ENCODE peak calls at places on chromosomes 7 and 10, in four cellular contexts. X is cardiac muscle cell, V is testis, Y is A549. H is an unnamed sample.

GRCh38 chr7:23467281-23467680 is 3.0 kb downstream of the IGF2BP3 start:
- DNase-seq in X (no peak), Y (no peak), V (no peak), H (no peak)

GRCh38 chr10:7788640-7789335 is 811 bp downstream of the ATP5F1C start:
- DNase-seq in X (peak), V (peak), Y (no peak), H (peak)

GRCh38 chr7:94289071-94289470 is 105.6 kb upstream of the COL1A2 start:
- DNase-seq in V (peak), Y (peak), X (peak), H (peak)

GRCh38 chr7:1853619-1854520 is 183.8 kb downstream of the ELFN1 start:
- DNase-seq in Y (no peak), V (no peak), X (no peak), H (no peak)

GRCh38 chr10:3179174-3179573 is 6.6 kb upstream of the PITRM1 start:
- DNase-seq in V (no peak), X (peak), Y (no peak), H (no peak)

GRCh38 chr7:77831953-77832352 is 33.4 kb downstream of the PHTF2 start:
- DNase-seq in Y (no peak), V (no peak), X (no peak), H (no peak)

GRCh38 chr10:46552526-46553237 is 3.8 kb downstream of the GPRIN2 start:
- DNase-seq in Y (no peak), X (no peak), V (peak), H (no peak)

GRCh38 chr7:151693140-151693539 is 173.4 kb upstream of the RHEB start:
- DNase-seq in V (no peak), Y (no peak), X (no peak), H (no peak)

GRCh38 chr7:146772581-146772980 is 656.0 kb downstream of the CNTNAP2 start:
- DNase-seq in V (no peak), Y (no peak), X (no peak), H (no peak)

GRCh38 chr10:103800789-103801540 is 54.4 kb downstream of the SH3PXD2A start:
- DNase-seq in Y (no peak), X (no peak), V (peak), H (no peak)

GRCh38 chr10:35910234-35910633 is 268.1 kb upstream of the FZD8 start:
- DNase-seq in V (no peak), X (peak), Y (no peak), H (peak)

GRCh38 chr10:22315455-22316285 is 518 bp upstream of the COMMD3 start:
- DNase-seq in Y (peak), X (no peak), V (no peak), H (no peak)

GRCh38 chr7:151137841-151138540 is 29.5 kb downstream of the GBX1 start:
- DNase-seq in V (no peak), Y (no peak), X (no peak), H (no peak)

GRCh38 chr10:102612964-102613275 is 31.4 kb upstream of the TRIM8 start:
- DNase-seq in Y (no peak), X (no peak), V (no peak), H (no peak)

GRCh38 chr10:114708717-114709352 is 50.8 kb upstream of the ABLIM1 start:
- DNase-seq in V (no peak), X (peak), Y (peak), H (peak)

GRCh38 chr10:48634198-48634983 is 29.5 kb upstream of the ARHGAP22 start:
- DNase-seq in X (peak), V (peak), Y (no peak), H (peak)

GRCh38 chr7:48112431-48113165 is 23.5 kb downstream of the UPP1 start:
- DNase-seq in V (no peak), Y (no peak), X (no peak), H (peak)

GRCh38 chr7:128737867-128738390 is 1.2 kb upstream of the CALU start:
- DNase-seq in X (peak), V (no peak), Y (peak), H (peak)

GRCh38 chr10:28873540-28873939 is 196.2 kb downstream of the BAMBI start:
- DNase-seq in X (no peak), V (no peak), Y (no peak), H (no peak)

GRCh38 chr7:16078076-16078952 is 343.0 kb downstream of the CRPPA start:
- DNase-seq in V (peak), X (peak), Y (peak), H (peak)

GRCh38 chr7:140767418-140767817 is 70.9 kb downstream of the NDUFB2 start:
- DNase-seq in V (no peak), Y (no peak), X (no peak), H (no peak)

GRCh38 chr7:28570113-28570969 is 158.0 kb downstream of the CREB5 start:
- DNase-seq in Y (no peak), X (no peak), V (no peak), H (no peak)

GRCh38 chr10:29355436-29355991 is 66.6 kb downstream of the LYZL1 start:
- DNase-seq in Y (no peak), X (no peak), V (no peak), H (no peak)

GRCh38 chr10:82874671-82875070 is 999.7 kb downstream of the NRG3 start:
- DNase-seq in V (no peak), X (no peak), Y (no peak), H (peak)

GRCh38 chr7:134827889-134828288 is 48.5 kb downstream of the CALD1 start:
- DNase-seq in V (no peak), X (peak), Y (no peak), H (peak)

GRCh38 chr10:34696423-34696822 is 118.7 kb downstream of the PARD3 start:
- DNase-seq in V (no peak), Y (peak), X (peak), H (peak)

GRCh38 chr10:42548254-42548653 is 90.1 kb downstream of the ZNF33B start:
- DNase-seq in Y (no peak), X (no peak), V (no peak), H (no peak)

GRCh38 chr7:123041085-123041484 is 45.6 kb upstream of the TAS2R16 start:
- DNase-seq in X (peak), V (no peak), Y (no peak), H (peak)

GRCh38 chr10:101939718-101940117 is 96.1 kb upstream of the KCNIP2 start:
- DNase-seq in V (no peak), Y (no peak), X (peak), H (no peak)

GRCh38 chr10:97180367-97180763 is 5.4 kb downstream of the SLIT1 start:
- DNase-seq in Y (no peak), V (no peak), X (no peak), H (no peak)

GRCh38 chr10:97178074-97178473 is 7.7 kb downstream of the SLIT1 start:
- DNase-seq in V (no peak), Y (no peak), X (no peak), H (no peak)

GRCh38 chr10:97179311-97179710 is 6.4 kb downstream of the SLIT1 start:
- DNase-seq in V (no peak), X (no peak), Y (no peak), H (no peak)

GRCh38 chr10:97180986-97181385 is 4.8 kb downstream of the SLIT1 start:
- DNase-seq in Y (no peak), V (no peak), X (no peak), H (no peak)

DNA sequence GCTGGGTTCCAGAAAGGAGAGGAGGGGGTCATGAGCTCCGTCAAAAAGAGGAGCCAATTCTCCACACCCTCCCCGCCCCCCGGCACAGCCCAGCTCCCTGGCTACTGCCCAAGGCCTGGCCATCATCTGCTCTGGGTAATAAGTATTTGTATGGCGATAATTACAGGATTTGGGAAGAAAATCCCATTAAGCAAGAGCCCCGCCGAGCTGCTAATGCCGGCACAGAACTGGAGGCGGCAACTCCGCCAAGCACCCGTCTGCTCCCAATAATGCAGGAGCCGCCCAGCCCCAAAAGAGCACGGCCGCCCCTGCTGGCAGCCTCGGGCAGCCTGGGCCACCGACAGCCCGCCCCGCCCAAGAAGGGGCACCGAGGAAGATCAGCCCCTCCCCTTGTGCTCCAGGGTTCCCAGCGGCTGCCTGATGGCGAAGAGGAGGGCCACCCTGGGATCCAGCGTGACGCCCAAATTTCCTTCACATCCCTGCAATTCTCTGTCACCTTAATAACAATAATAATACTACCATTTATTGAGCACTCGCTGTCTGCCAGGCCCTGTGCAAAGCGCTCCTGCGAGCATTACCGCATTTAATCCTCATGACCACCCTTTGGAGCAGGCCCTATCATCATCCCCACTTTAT is 5.9 kb downstream of the SLIT1 start:
- DNase-seq in V (no peak), Y (no peak), X (peak), H (no peak)
- TF ChIP-seq CTCF in V (no peak), Y (no peak), X (peak), H (peak)

DNA sequence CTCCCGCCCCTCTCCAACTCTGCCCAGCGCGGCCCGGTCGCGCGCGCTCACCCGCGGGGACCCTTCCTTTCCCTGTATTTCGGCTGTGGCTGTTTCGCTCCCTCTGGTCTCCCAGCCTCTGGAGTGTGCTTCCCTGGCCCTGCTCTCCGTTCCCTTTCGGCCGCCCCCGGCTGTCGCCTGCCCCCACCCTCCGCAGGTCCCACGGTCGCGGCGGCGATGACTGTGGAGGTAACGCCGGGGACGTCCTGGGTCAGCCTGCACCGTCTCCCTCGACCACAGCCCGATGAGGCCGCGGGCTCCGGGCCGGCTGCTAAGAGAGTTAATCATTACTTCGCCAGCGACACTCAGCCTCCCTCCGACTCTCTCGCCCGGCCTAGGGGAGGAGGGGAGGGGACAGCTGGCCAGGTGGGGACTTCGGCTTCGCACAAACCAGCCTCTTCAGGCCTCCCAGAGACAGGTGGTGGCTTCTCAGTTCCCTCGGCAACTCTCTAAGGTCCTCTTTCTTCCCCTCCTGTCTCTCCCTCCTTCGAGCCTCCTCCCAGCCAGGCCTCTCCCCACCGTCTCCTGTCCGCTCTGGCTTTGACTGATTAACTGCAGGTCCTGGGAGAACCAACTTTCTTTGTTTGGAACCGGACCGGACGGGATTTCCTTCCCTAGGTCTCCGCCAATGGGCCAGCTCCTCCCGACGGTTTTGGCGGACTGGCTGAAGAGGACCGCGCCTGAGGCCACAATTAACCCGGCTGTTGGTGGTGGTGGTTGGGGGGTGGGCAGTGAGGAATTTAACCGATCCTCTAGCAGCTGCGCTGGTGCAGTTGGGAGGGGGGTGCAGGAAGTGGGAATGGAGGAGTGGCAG is 5.6 kb upstream of the PAX2 start:
- DNase-seq in V (no peak), Y (peak), X (no peak), H (no peak)
- H3K4me3 ChIP-seq in V (peak), Y (peak), X (no peak), H (no peak)

GRCh38 chr10:106981461-106981850 is 183.1 kb downstream of the SORCS1 start:
- DNase-seq in V (no peak), X (no peak), Y (no peak), H (no peak)

GRCh38 chr10:106978746-106979145 is 185.8 kb downstream of the SORCS1 start:
- DNase-seq in V (no peak), Y (no peak), X (no peak), H (no peak)

GRCh38 chr10:106982248-106982647 is 182.3 kb downstream of the SORCS1 start:
- DNase-seq in Y (no peak), V (no peak), X (no peak), H (no peak)

DNA sequence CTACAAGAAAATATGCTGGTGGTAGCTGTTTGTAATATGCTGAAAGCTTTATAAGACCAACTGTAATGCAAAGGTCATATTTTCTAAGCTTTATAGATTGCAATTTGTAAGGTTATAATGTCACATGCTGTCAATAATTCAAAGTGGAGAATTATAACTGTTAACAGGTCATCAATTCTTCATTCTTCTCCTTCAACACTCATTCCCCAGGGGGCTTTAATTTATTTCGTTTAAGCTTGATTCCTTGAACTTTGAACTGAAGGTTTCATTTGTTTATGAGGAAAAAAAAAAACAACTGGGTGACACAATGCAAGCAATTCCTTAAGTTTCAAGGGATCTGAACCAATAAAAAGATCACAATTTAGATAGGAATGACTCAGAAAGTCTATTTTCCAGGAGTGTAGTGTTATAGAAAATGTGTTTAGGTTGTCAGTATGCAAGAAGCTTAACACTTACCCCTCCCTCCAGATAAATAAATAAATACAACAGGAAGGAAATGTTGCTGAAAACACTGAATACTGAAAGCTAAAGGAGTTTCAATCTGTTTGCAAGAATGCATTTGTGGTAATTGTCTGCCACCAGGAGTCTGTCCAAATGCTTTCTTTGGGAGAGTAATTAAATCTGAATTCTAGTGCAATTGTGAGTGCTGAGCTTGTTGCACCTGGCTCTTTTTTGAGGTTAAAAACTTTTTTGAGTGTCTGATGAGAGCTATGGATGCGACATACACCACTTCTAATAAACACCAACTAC is 183.6 kb downstream of the SORCS1 start:
- DNase-seq in X (no peak), V (no peak), Y (no peak), H (no peak)
- TF ChIP-seq CTCF in X (no peak), V (no peak), Y (no peak), H (no peak)

GRCh38 chr10:128180843-128181242 is 54.6 kb upstream of the MKI67 start:
- DNase-seq in X (no peak), V (no peak), Y (no peak), H (no peak)
- H3K4me3 ChIP-seq in X (no peak), V (no peak), Y (no peak), H (no peak)

DNA sequence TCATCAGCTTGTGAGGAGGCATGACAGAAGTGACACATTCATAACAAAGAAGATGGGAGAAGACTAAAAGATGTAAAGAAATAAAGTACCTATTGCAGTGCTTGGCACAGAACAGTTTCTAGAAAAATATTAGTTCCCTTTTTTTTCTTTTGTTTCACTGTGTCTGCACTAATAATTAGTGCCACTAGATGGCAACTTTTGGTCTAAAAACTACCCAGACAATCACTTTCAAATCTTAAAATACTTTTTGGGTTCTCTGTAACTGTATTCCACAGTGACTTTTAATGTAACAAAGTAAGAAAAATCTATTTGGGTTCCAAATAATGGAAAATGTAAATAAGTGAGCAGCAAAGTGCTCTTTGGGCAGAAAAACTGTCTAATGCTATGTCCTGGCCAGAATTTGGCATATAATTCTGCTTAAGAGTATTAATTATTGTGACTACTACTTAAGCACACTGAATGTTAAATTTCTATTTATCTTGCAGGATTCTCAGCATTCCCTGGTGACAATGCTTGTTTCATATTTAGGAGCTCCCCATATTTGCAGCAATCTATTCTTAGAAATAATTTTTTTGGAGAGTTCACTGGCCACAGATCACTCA is 134.8 kb upstream of the KIF5B start:
- DNase-seq in X (peak), Y (no peak), V (no peak), H (peak)
- TF ChIP-seq CTCF in X (peak), Y (peak), V (peak), H (peak)

GRCh38 chr10:120942806-120943413 is 91.7 kb downstream of the WDR11 start:
- DNase-seq in V (peak), Y (peak), X (peak), H (peak)
- H3K4me3 ChIP-seq in V (peak), Y (no peak), X (no peak), H (no peak)

GRCh38 chr10:131475043-131475442 is 163.5 kb upstream of the TCERG1L start:
- DNase-seq in V (no peak), Y (no peak), X (no peak), H (no peak)

GRCh38 chr10:131475803-131476202 is 164.3 kb upstream of the TCERG1L start:
- DNase-seq in Y (no peak), V (no peak), X (no peak), H (no peak)

GRCh38 chr10:131474426-131474825 is 162.9 kb upstream of the TCERG1L start:
- DNase-seq in Y (no peak), V (no peak), X (no peak), H (no peak)

GRCh38 chr10:131478398-131478989 is 167.0 kb upstream of the TCERG1L start:
- DNase-seq in X (no peak), V (no peak), Y (no peak), H (no peak)

DNA sequence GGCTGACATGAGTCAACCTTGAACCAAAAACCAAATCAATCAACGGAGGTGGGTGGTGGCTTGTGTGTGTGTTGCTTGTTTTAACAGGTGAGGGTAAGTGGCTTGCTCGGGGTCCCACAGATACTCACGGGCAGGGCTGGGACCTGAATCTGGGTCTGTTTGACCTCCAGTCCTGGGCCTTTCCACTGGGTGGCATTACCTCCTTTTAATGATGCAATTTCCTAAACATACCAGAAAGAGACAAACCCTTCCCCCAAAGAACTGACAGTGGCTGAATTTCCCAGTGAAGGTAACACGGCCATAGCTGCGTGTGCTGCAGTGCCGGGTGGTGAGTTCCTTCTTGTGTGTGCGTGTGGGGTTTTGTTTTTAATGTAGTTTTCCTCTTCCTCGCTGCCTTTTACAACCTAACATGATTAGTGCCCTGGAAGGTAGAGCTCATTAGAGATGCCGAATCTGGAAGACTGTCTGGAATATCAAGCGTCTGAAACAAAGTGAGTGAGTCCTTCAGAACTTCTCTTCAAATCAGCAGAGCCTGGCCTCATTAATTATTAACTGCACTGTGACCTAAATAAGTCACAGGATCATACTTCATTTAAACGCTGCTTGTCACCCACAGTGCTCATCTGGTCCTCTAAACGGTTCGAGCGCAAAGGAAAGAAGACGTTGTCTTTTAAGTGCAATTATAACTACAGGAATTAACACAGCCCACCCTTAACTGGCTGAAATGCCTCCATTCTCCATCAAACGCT is 166.1 kb upstream of the TCERG1L start:
- DNase-seq in V (no peak), X (no peak), Y (no peak), H (no peak)
- TF ChIP-seq CTCF in V (no peak), X (no peak), Y (no peak), H (no peak)

GRCh38 chr10:110724937-110725336 is 80.8 kb downstream of the RBM20 start:
- DNase-seq in X (no peak), Y (no peak), V (no peak), H (no peak)

GRCh38 chr10:110723224-110723891 is 79.2 kb downstream of the RBM20 start:
- DNase-seq in V (no peak), X (no peak), Y (no peak), H (no peak)

GRCh38 chr10:110721406-110722038 is 77.4 kb downstream of the RBM20 start:
- DNase-seq in X (no peak), Y (no peak), V (no peak), H (no peak)

GRCh38 chr10:110725809-110726641 is 81.9 kb downstream of the RBM20 start:
- DNase-seq in X (peak), V (no peak), Y (no peak), H (no peak)

GRCh38 chr10:110724116-110724701 is 80.1 kb downstream of the RBM20 start:
- DNase-seq in Y (no peak), V (no peak), X (no peak), H (no peak)
- H3K4me3 ChIP-seq in Y (no peak), V (no peak), X (no peak), H (no peak)